ENCODE peak calls at places on chromosomes 3 and 15, in eight cellular contexts. W, Z, R, X, F, V, H and Q are unnamed samples.

GRCh38 chr15:51874751-51875644 is 45.5 kb downstream of the TMOD3 start:
- DNase-seq in V (peak), F (peak), R (no peak), W (peak), X (peak), Z (no peak), H (peak), Q (peak)

GRCh38 chr3:106206165-106206564 is 337.4 kb upstream of the CBLB start:
- DNase-seq in W (no peak), Z (no peak), H (peak), R (no peak), F (peak), X (no peak), V (peak), Q (no peak)

GRCh38 chr3:178295257-178295912 is 240.9 kb upstream of the KCNMB2 start:
- DNase-seq in Z (no peak), W (peak), H (peak), X (peak), R (no peak), V (no peak), F (peak), Q (peak)

GRCh38 chr3:48565591-48566400 is 2.2 kb upstream of the UCN2 start:
- DNase-seq in X (peak), F (peak), H (peak), Z (no peak), R (no peak), V (peak), W (no peak), Q (no peak)

GRCh38 chr3:195546130-195546560 is 3.0 kb upstream of the PPP1R2 start:
- DNase-seq in X (peak), V (peak), R (no peak), W (peak), F (peak), H (peak), Z (no peak), Q (peak)

GRCh38 chr3:129888739-129889138 is 4.8 kb downstream of the TMCC1 start:
- DNase-seq in X (peak), V (no peak), Z (no peak), W (no peak), R (no peak), H (peak), F (peak), Q (peak)

GRCh38 chr3:172869356-172869755 is 118.8 kb downstream of the ECT2 start:
- DNase-seq in F (no peak), W (peak), Z (no peak), R (no peak), V (peak), H (peak), X (peak), Q (peak)

GRCh38 chr3:29701326-29701983 is 420.6 kb downstream of the RBMS3 start:
- DNase-seq in H (no peak), V (no peak), F (no peak), W (no peak), R (no peak), X (no peak), Z (no peak), Q (no peak)

GRCh38 chr3:172142074-172143059 is 103.0 kb downstream of the FNDC3B start:
- DNase-seq in W (no peak), V (peak), X (peak), H (peak), Z (peak), R (no peak), F (peak), Q (no peak)

GRCh38 chr3:53677406-53677805 is 168.8 kb downstream of the CHDH start:
- DNase-seq in H (no peak), V (no peak), F (no peak), R (no peak), W (no peak), Z (no peak), X (peak), Q (no peak)

GRCh38 chr15:74170083-74170844 is 3.2 kb upstream of the ISLR start:
- DNase-seq in X (no peak), Z (no peak), H (no peak), R (peak), V (no peak), F (no peak), W (peak), Q (no peak)

GRCh38 chr3:52471371-52472238 is 16.2 kb downstream of the NISCH start:
- DNase-seq in X (peak), R (peak), W (peak), V (peak), Z (no peak), F (peak), H (peak), Q (no peak)

GRCh38 chr3:44529927-44530326 is 25.1 kb upstream of the ZKSCAN7 start:
- DNase-seq in F (peak), W (no peak), Z (no peak), V (no peak), R (no peak), X (peak), H (peak), Q (no peak)

GRCh38 chr15:65207280-65207679 is 4.0 kb downstream of the CILP start:
- DNase-seq in W (no peak), V (no peak), H (no peak), R (no peak), X (no peak), Z (no peak), F (no peak), Q (no peak)

GRCh38 chr3:61796088-61796680 is 234.8 kb downstream of the PTPRG start:
- DNase-seq in H (no peak), F (no peak), Z (no peak), X (peak), R (no peak), W (no peak), V (no peak), Q (no peak)

GRCh38 chr3:5666455-5666854 is 478.9 kb downstream of the EDEM1 start:
- DNase-seq in W (no peak), F (no peak), X (no peak), V (no peak), H (no peak), Z (no peak), R (no peak), Q (no peak)

DNA sequence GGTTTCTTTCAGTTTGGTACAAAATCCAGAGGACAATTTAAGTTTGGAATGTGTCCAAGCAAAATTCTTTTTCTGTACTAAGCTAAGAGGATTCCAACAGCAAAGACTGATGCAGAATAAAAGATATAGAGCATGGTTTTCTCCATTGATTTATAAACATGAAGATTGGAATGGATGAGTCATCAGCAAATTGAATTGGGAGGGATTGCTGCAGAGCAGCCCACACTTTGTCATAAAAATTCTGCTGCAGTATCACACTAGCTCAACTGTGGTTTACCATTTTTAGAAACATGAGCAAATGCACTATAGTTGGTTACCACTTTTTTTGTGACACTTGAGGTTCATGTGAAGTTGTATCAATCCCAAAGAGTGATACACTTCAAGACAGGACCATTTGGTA is 16.1 kb upstream of the LARP6 start:
- DNase-seq in W (no peak), Z (no peak), H (peak), F (peak), V (no peak), X (peak), R (no peak), Q (no peak)
- TF ChIP-seq CTCF in W (no peak), Z (no peak), H (no peak), F (no peak), V (no peak), X (no peak), R (no peak), Q (no peak)

GRCh38 chr15:31228980-31229826 is 97.4 kb upstream of the KLF13 start:
- DNase-seq in F (no peak), Z (peak), V (no peak), H (no peak), X (no peak), R (no peak), W (no peak), Q (no peak)

GRCh38 chr15:31227235-31227634 is 99.4 kb upstream of the KLF13 start:
- DNase-seq in R (no peak), F (no peak), V (no peak), X (no peak), Z (no peak), H (no peak), W (no peak), Q (no peak)

GRCh38 chr15:31234815-31235214 is 91.8 kb upstream of the KLF13 start:
- DNase-seq in V (no peak), H (no peak), W (no peak), R (no peak), Z (no peak), X (no peak), F (no peak), Q (no peak)

GRCh38 chr15:31227954-31228542 is 98.6 kb upstream of the KLF13 start:
- DNase-seq in Z (no peak), R (no peak), X (no peak), H (no peak), W (no peak), F (no peak), V (no peak), Q (no peak)

DNA sequence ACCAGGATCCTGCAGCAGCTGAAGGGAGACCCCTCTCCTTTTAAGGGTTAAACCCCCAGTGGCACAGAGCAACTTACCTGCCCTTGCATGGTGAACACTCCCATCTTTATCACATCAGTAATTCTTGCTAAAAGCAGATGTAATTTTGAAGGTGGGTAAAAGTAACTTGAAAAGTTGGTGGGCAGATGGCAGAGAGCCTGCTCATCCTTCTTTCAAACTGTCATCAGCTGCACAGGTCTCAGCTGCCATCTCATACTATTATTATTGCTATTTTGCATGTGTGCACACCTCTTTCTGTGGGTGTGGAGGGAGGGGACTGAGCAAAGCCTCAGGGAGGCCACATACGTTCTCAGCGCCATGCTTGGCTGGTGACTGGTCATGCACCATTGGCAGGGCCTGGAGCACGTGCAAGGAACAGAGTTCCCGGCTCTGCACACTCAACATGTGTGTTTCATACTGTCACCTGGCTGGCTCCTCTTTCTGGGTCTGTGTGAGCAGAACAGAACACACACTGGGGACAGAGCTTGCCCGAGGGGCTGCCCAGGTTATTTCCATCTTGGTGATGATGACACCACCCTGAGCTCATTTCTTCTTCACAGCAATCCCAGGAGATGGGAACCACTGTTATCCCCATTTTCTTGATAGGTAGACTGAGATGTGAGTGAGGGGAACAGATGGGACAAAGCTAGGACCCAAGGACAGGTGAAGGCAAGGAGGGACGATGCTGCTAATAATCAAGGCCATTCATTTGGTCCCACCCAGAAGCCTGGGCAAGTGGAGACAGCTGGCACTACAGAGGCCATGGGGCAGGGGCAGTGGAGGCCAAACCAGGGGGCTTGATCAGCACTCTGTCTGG is 95.8 kb upstream of the KLF13 start:
- DNase-seq in Z (peak), W (no peak), V (no peak), X (no peak), H (no peak), R (no peak), F (no peak), Q (no peak)
- H3K4me3 ChIP-seq in Z (peak), W (no peak), V (no peak), X (no peak), H (no peak), R (no peak), F (no peak), Q (no peak)

DNA sequence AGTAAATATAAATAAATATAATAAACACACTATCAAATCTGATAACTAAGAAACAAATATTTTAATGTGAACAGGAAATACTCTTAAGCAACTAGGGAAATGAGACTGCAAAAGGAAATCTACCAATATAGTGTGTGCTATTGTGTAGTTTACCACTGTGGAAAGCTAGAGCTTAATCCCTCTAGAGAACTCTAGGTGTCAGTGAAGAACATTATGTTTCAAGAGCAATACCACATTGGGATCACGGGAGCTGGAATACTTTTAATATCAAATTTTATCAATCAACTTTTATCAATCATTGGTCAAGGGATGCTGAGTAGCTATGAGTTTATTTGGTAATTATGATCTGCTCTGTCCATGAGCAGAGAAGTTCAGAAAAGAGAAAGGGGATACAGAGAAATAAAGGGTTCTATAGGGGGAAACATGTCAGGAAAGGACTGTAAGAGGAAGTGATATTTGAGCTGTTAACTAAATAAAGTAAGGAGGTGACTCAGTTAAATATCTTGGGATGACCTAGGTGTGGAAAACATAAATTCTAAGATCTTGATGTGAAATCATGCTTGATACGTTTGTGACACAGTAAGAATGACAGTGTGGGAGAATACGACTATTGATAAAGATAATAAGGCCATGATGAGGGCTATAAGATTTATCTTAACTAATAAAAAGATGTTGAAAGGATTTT is 762.2 kb upstream of the ALCAM start:
- DNase-seq in W (no peak), H (peak), Z (no peak), R (no peak), V (peak), F (peak), X (peak), Q (peak)
- TF ChIP-seq CTCF in W (no peak), H (peak), Z (no peak), R (no peak), V (peak), F (peak), X (peak), Q (peak)

GRCh38 chr3:145087038-145087437 is 1073.9 kb downstream of the PLOD2 start:
- DNase-seq in H (no peak), W (no peak), Z (no peak), F (no peak), V (no peak), X (no peak), R (no peak), Q (no peak)

GRCh38 chr3:145089337-145089736 is 1071.6 kb downstream of the PLOD2 start:
- DNase-seq in F (no peak), W (no peak), Z (no peak), R (no peak), H (no peak), V (no peak), X (no peak), Q (no peak)

GRCh38 chr3:145094355-145094941 is 1066.5 kb downstream of the PLOD2 start:
- DNase-seq in F (peak), R (no peak), X (peak), W (no peak), V (peak), Z (peak), H (peak), Q (peak)

DNA sequence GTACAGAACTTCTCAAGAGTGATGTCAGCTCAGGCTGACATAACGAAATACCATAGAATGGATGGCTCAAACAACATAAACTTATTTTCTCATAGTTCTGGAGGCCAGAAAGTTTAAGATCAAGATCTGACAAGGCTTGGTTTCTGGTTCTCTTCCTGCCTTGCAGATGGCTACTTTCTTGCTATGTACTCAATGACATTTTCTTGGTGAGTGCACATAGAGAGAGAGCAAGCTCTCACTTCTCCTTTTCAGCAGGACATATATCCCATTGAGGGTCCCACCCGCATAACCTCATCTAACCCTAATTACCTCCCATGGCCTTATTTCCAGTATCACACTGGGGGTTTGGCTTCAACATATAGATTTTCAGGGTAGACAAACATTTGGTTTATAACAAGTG is 1072.1 kb downstream of the PLOD2 start:
- DNase-seq in X (no peak), V (no peak), W (no peak), R (no peak), Z (no peak), F (no peak), H (no peak), Q (no peak)
- H3K4me3 ChIP-seq in X (no peak), V (no peak), W (no peak), R (no peak), Z (no peak), F (no peak), H (no peak), Q (no peak)

DNA sequence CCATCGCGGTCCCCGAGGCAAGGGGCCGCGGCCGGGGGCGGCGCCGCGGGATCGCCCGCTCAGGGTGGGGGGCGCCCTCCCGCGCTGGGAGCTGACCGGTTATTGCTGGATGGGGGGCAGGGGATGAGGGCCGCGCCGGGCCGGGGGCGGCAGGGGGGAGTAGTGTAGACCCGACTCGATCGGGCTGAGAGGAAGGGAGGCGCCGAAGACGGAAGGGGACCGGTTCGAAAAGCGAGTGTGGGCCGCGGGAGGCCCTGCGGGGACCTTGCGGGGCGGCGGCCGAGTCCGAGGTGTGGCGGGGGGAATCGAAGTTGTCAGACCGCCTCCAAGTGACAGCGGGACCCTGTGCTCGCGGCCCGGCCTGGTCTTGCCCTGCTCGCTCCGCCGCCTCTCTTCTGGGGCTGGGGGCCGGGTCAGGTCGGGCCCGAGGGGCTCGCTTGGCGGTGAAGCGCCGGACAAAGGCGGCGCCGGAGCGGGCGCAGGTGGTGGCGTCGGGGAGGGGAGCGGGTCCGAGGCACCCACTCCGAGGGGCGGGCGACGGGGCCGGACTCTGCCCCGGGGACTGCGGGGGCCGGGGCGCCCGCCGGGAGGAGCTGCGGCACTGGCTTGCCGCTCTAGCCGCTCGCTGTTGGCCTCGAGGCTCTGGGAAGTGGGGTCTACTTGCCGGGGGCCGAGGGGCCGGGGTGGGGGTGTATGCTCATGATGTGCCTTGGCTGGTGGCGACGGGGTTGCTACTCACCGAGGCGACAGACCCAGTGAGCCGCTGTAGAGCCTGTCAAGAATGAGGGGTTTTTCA is 1.2 kb downstream of the BAHD1 start:
- DNase-seq in Z (no peak), X (no peak), W (no peak), F (no peak), V (no peak), R (no peak), H (no peak), Q (no peak)
- TF ChIP-seq CTCF in Z (no peak), X (peak), W (no peak), F (peak), V (no peak), R (no peak), H (no peak), Q (no peak)

DNA sequence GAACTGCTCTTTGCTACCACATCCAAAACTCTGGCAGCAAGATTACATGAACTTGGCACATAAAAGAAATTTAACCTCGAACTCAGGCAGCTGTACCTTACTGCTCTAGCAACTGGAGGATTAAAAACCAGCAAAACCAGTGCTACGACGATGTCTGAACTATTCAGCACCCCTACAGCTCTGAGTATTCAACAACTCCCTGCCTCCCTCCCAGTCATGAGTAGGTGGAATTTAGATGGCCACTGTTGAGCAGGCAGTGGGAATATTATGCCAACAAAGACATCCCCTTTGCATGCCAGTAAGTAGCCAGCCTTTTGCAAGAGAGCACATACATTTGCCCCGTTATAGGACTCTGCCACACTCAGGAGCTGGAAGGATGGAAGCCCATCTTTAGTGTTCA is 85.6 kb downstream of the ZNF385D start:
- DNase-seq in H (no peak), Z (no peak), X (no peak), R (no peak), V (peak), W (no peak), F (no peak), Q (no peak)
- H3K4me3 ChIP-seq in H (no peak), Z (no peak), X (no peak), R (no peak), V (no peak), W (no peak), F (no peak), Q (no peak)

GRCh38 chr3:76570436-76571057 is 469.4 kb upstream of the ROBO2 start:
- DNase-seq in W (no peak), Z (no peak), F (peak), R (no peak), H (peak), X (no peak), V (peak), Q (no peak)
- TF ChIP-seq CTCF in W (peak), Z (peak), F (peak), R (no peak), H (peak), X (peak), V (peak), Q (peak)

DNA sequence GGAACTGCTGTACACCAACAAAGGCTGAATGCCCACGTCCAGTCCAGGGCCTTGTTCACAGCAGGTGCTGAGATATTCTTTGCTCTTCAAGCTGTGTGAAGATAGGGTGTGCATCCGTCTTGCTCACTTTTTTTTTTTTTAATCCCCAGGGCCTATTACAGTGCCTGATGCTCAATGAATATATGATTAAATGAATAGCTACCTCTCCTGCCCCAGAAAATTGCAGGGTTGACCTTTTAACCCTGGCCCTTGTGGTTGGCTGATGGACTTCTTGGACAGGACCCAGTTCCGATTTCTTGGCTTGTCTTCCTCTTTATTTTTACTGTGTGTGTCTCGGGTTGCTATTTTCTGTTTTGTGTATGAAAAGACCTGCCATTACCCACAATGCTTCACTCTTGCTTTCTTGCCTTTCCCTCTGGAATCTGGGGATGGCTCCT is 2.9 kb upstream of the FYTTD1 start:
- DNase-seq in X (no peak), R (no peak), F (no peak), Z (no peak), H (no peak), V (no peak), W (no peak), Q (no peak)
- H3K4me3 ChIP-seq in X (no peak), R (no peak), F (no peak), Z (no peak), H (no peak), V (no peak), W (no peak), Q (no peak)

GRCh38 chr3:11161666-11162065 is 7.4 kb downstream of the HRH1 start:
- DNase-seq in H (no peak), W (no peak), V (no peak), Z (no peak), X (no peak), F (no peak), R (no peak), Q (no peak)
- TF ChIP-seq CTCF in H (no peak), W (no peak), V (no peak), Z (no peak), X (no peak), F (no peak), R (no peak), Q (no peak)